ENCODE peak calls at places on chromosomes 3 and 15, in five cellular contexts. One of them, this sample, is unnamed.

GRCh38 chr15:74011610-74012009 is 17.1 kb downstream of the PML start:
- DNase-seq in effector CD4-positive, alpha-beta T cell: no peak
- DNase-seq in Karpas-422: no peak
- DNase-seq in HTR-8/SVneo: no peak
- DNase-seq in cardiac fibroblast: peak
- DNase-seq in this sample: no peak

GRCh38 chr3:55243686-55244085 is 243.4 kb downstream of the WNT5A start:
- DNase-seq in HTR-8/SVneo: no peak
- DNase-seq in Karpas-422: no peak
- DNase-seq in effector CD4-positive, alpha-beta T cell: no peak
- DNase-seq in cardiac fibroblast: no peak
- DNase-seq in this sample: no peak

GRCh38 chr3:13750731-13751130 is 129.1 kb downstream of the WNT7A start:
- DNase-seq in HTR-8/SVneo: no peak
- DNase-seq in effector CD4-positive, alpha-beta T cell: no peak
- DNase-seq in Karpas-422: no peak
- DNase-seq in cardiac fibroblast: no peak
- DNase-seq in this sample: no peak

GRCh38 chr3:82509951-82510603 is 748.6 kb upstream of the GBE1 start:
- DNase-seq in cardiac fibroblast: no peak
- DNase-seq in HTR-8/SVneo: no peak
- DNase-seq in effector CD4-positive, alpha-beta T cell: no peak
- DNase-seq in Karpas-422: no peak
- DNase-seq in this sample: no peak

GRCh38 chr15:84785053-84785452 is 32.1 kb upstream of the ALPK3 start:
- DNase-seq in cardiac fibroblast: no peak
- DNase-seq in HTR-8/SVneo: no peak
- DNase-seq in Karpas-422: no peak
- DNase-seq in effector CD4-positive, alpha-beta T cell: no peak
- DNase-seq in this sample: no peak

GRCh38 chr3:189493271-189493670 is 137.9 kb upstream of the TP63 start:
- DNase-seq in HTR-8/SVneo: no peak
- DNase-seq in cardiac fibroblast: no peak
- DNase-seq in Karpas-422: no peak
- DNase-seq in effector CD4-positive, alpha-beta T cell: no peak
- DNase-seq in this sample: no peak

GRCh38 chr15:44250566-44250965 is 38.0 kb upstream of the GOLM2 start:
- DNase-seq in cardiac fibroblast: no peak
- DNase-seq in effector CD4-positive, alpha-beta T cell: no peak
- DNase-seq in Karpas-422: no peak
- DNase-seq in HTR-8/SVneo: no peak
- DNase-seq in this sample: no peak

GRCh38 chr3:64496786-64497560 is 190.8 kb downstream of the ADAMTS9 start:
- DNase-seq in effector CD4-positive, alpha-beta T cell: no peak
- DNase-seq in cardiac fibroblast: no peak
- DNase-seq in HTR-8/SVneo: no peak
- DNase-seq in Karpas-422: no peak
- DNase-seq in this sample: no peak

GRCh38 chr3:152379415-152380042 is 110.8 kb downstream of the MBNL1 start:
- DNase-seq in effector CD4-positive, alpha-beta T cell: no peak
- DNase-seq in cardiac fibroblast: no peak
- DNase-seq in HTR-8/SVneo: no peak
- DNase-seq in Karpas-422: no peak
- DNase-seq in this sample: no peak

GRCh38 chr3:119294402-119294888 is 262 bp downstream of the ARHGAP31 start:
- DNase-seq in cardiac fibroblast: no peak
- DNase-seq in Karpas-422: peak
- DNase-seq in HTR-8/SVneo: peak
- DNase-seq in effector CD4-positive, alpha-beta T cell: peak
- DNase-seq in this sample: peak

GRCh38 chr3:105511031-105511430 is 144.3 kb downstream of the ALCAM start:
- DNase-seq in cardiac fibroblast: peak
- DNase-seq in effector CD4-positive, alpha-beta T cell: no peak
- DNase-seq in HTR-8/SVneo: no peak
- DNase-seq in Karpas-422: no peak
- DNase-seq in this sample: no peak

GRCh38 chr3:169634618-169635236 is 28.8 kb downstream of the MECOM start:
- DNase-seq in effector CD4-positive, alpha-beta T cell: no peak
- DNase-seq in HTR-8/SVneo: no peak
- DNase-seq in Karpas-422: no peak
- DNase-seq in cardiac fibroblast: no peak
- DNase-seq in this sample: no peak

GRCh38 chr3:140529096-140529495 is 148.8 kb upstream of the TRIM42 start:
- DNase-seq in effector CD4-positive, alpha-beta T cell: no peak
- DNase-seq in Karpas-422: no peak
- DNase-seq in HTR-8/SVneo: peak
- DNase-seq in cardiac fibroblast: peak
- DNase-seq in this sample: peak

GRCh38 chr3:84108442-84108971 is 850.3 kb upstream of the CADM2 start:
- DNase-seq in Karpas-422: no peak
- DNase-seq in effector CD4-positive, alpha-beta T cell: no peak
- DNase-seq in cardiac fibroblast: peak
- DNase-seq in HTR-8/SVneo: peak
- DNase-seq in this sample: no peak

GRCh38 chr3:194930439-194931204 is 244.9 kb downstream of the FAM43A start:
- DNase-seq in HTR-8/SVneo: peak
- DNase-seq in cardiac fibroblast: peak
- DNase-seq in Karpas-422: no peak
- DNase-seq in effector CD4-positive, alpha-beta T cell: no peak
- DNase-seq in this sample: no peak

GRCh38 chr3:114308830-114309229 is 15.0 kb downstream of the TIGIT start:
- DNase-seq in HTR-8/SVneo: no peak
- DNase-seq in Karpas-422: no peak
- DNase-seq in cardiac fibroblast: no peak
- DNase-seq in effector CD4-positive, alpha-beta T cell: peak
- DNase-seq in this sample: no peak

GRCh38 chr15:67931861-67932260 is 92.0 kb upstream of the RNU6-1 start:
- DNase-seq in cardiac fibroblast: peak
- DNase-seq in Karpas-422: no peak
- DNase-seq in effector CD4-positive, alpha-beta T cell: no peak
- DNase-seq in HTR-8/SVneo: no peak
- DNase-seq in this sample: no peak

GRCh38 chr3:114928989-114929620 is 218.0 kb downstream of the ZBTB20 start:
- DNase-seq in Karpas-422: no peak
- DNase-seq in effector CD4-positive, alpha-beta T cell: no peak
- DNase-seq in HTR-8/SVneo: no peak
- DNase-seq in cardiac fibroblast: peak
- DNase-seq in this sample: no peak

GRCh38 chr15:39583586-39584265 is 2.8 kb downstream of the THBS1 start:
- DNase-seq in cardiac fibroblast: peak
- DNase-seq in Karpas-422: peak
- DNase-seq in effector CD4-positive, alpha-beta T cell: no peak
- DNase-seq in HTR-8/SVneo: peak
- DNase-seq in this sample: peak

GRCh38 chr3:47366833-47367232 is 14.0 kb upstream of the PTPN23 start:
- DNase-seq in Karpas-422: no peak
- DNase-seq in HTR-8/SVneo: no peak
- DNase-seq in effector CD4-positive, alpha-beta T cell: no peak
- DNase-seq in cardiac fibroblast: no peak
- DNase-seq in this sample: no peak